ENCODE peak calls at places on chromosomes 11 and 22, in six cellular contexts. L is activated CD8-positive, alpha-beta memory T cell treated with anti-CD3 and anti-CD28 coated beads, Interleukin-2, amount 50 U/mL, for 48 hours; S is left lobe of liver; U is activated CD4-positive, CD25-positive, alpha-beta regulatory T cell; J is stimulated activated CD4-positive, alpha-beta T cell treated with anti-CD3 and anti-CD28 coated beads, Interleukin-2, amount 100 ng/mL, for 24 hours; D is AG09319. E is an unnamed sample.

GRCh38 chr11:120121914-120122473 is 15.9 kb downstream of the TRIM29 start:
- DNase-seq in L (no peak), S (no peak), U (no peak), J (no peak), D (no peak), E (no peak)

GRCh38 chr11:2846056-2846455 is 39.5 kb downstream of the CDKN1C start:
- DNase-seq in L (no peak), S (no peak), U (no peak), J (no peak), D (no peak), E (no peak)

GRCh38 chr22:42869888-42870480 is 12.9 kb upstream of the ARFGAP3 start:
- DNase-seq in L (no peak), S (no peak), U (no peak), J (no peak), D (no peak), E (no peak)

GRCh38 chr11:78290293-78291176 is 101.8 kb downstream of the USP35 start:
- DNase-seq in L (no peak), S (peak), U (no peak), J (no peak), D (peak), E (peak)

GRCh38 chr11:90391756-90392155 is 168.9 kb upstream of the CHORDC1 start:
- DNase-seq in L (no peak), S (no peak), U (no peak), J (no peak), D (no peak), E (no peak)

GRCh38 chr11:66834539-66834845 is 8.7 kb upstream of the RCE1 start:
- DNase-seq in L (no peak), S (no peak), U (no peak), J (no peak), D (no peak), E (no peak)

GRCh38 chr11:67396587-67397398 is 4.9 kb downstream of the PPP1CA start:
- DNase-seq in L (no peak), S (no peak), U (no peak), J (no peak), D (no peak), E (no peak)

GRCh38 chr11:44033856-44034255 is 13.9 kb upstream of the ACCSL start:
- DNase-seq in L (no peak), S (no peak), U (no peak), J (no peak), D (no peak), E (no peak)

GRCh38 chr11:75597636-75598035 is 35.6 kb downstream of the SERPINH1 start:
- DNase-seq in L (no peak), S (no peak), U (no peak), J (no peak), D (no peak), E (no peak)

GRCh38 chr11:21564813-21565212 is 628.1 kb upstream of the ANO5 start:
- DNase-seq in L (no peak), S (no peak), U (no peak), J (no peak), D (no peak), E (no peak)

GRCh38 chr22:27720860-27721259 is 80.7 kb downstream of the MN1 start:
- DNase-seq in L (no peak), S (no peak), U (no peak), J (no peak), D (peak), E (no peak)

GRCh38 chr11:73374130-73374529 is 2.1 kb upstream of the RELT start:
- DNase-seq in L (no peak), S (no peak), U (no peak), J (no peak), D (no peak), E (no peak)

GRCh38 chr11:69513196-69513595 is 31.7 kb downstream of the LINC01488 start:
- DNase-seq in L (no peak), S (no peak), U (no peak), J (no peak), D (no peak), E (no peak)

GRCh38 chr22:19494001-19494560 is 14.4 kb downstream of the CDC45 start:
- DNase-seq in L (no peak), S (no peak), U (no peak), J (no peak), D (no peak), E (no peak)

GRCh38 chr11:64384981-64385952 is 26.3 kb downstream of the RPS6KA4 start:
- DNase-seq in L (no peak), S (no peak), U (no peak), J (no peak), D (no peak), E (no peak)

GRCh38 chr11:18295316-18295715 is 26.6 kb downstream of the HPS5 start:
- DNase-seq in L (no peak), S (no peak), U (no peak), J (no peak), D (no peak), E (no peak)

GRCh38 chr22:46053563-46054090 is 76.7 kb upstream of the WNT7B start:
- DNase-seq in L (peak), S (peak), U (no peak), J (peak), D (no peak), E (peak)

GRCh38 chr11:21927628-21928027 is 265.3 kb upstream of the ANO5 start:
- DNase-seq in L (no peak), S (no peak), U (no peak), J (no peak), D (no peak), E (no peak)

GRCh38 chr22:37454857-37455686 is 27.8 kb upstream of the ELFN2 start:
- DNase-seq in L (no peak), S (peak), U (no peak), J (no peak), D (no peak), E (no peak)

GRCh38 chr11:111422494-111423249 is 43.6 kb upstream of the POU2AF1 start:
- DNase-seq in L (peak), S (peak), U (peak), J (peak), D (no peak), E (peak)

GRCh38 chr11:117083011-117083940 is 15.0 kb downstream of the SIK3 start:
- DNase-seq in L (no peak), S (no peak), U (no peak), J (no peak), D (no peak), E (no peak)

GRCh38 chr11:61911124-61911700 is 6.2 kb downstream of the RAB3IL1 start:
- DNase-seq in L (no peak), S (no peak), U (no peak), J (no peak), D (no peak), E (no peak)

GRCh38 chr22:30647536-30647935 is 12.0 kb downstream of the SLC35E4 start:
- DNase-seq in L (no peak), S (no peak), U (no peak), J (no peak), D (no peak), E (no peak)

GRCh38 chr11:12239396-12240298 is 129.3 kb downstream of the MICAL2 start:
- DNase-seq in L (no peak), S (peak), U (no peak), J (no peak), D (no peak), E (no peak)

GRCh38 chr11:96332236-96332761 is 10.7 kb downstream of the MAML2 start:
- DNase-seq in L (no peak), S (no peak), U (no peak), J (no peak), D (no peak), E (no peak)

GRCh38 chr11:529740-530411 is 5.5 kb downstream of the HRAS start:
- DNase-seq in L (no peak), S (peak), U (no peak), J (no peak), D (no peak), E (no peak)

GRCh38 chr11:70399681-70400112 is 1.4 kb downstream of the CTTN start:
- DNase-seq in L (no peak), S (no peak), U (no peak), J (no peak), D (peak), E (no peak)

GRCh38 chr11:967995-968751 is 42.5 kb downstream of the AP2A2 start:
- DNase-seq in L (no peak), S (no peak), U (no peak), J (no peak), D (no peak), E (no peak)

GRCh38 chr22:41911292-41911611 is 3.6 kb downstream of the SHISA8 start:
- DNase-seq in L (no peak), S (no peak), U (no peak), J (no peak), D (no peak), E (no peak)

GRCh38 chr22:29298641-29299040 is 7.8 kb upstream of the GAS2L1 start:
- DNase-seq in L (no peak), S (no peak), U (no peak), J (no peak), D (no peak), E (no peak)

GRCh38 chr11:31995525-31996123 is 95.2 kb upstream of the RCN1 start:
- DNase-seq in L (no peak), S (no peak), U (no peak), J (no peak), D (peak), E (peak)

GRCh38 chr11:48088682-48089050 is 108.3 kb downstream of the PTPRJ start:
- DNase-seq in L (no peak), S (no peak), U (no peak), J (no peak), D (no peak), E (no peak)

GRCh38 chr11:98358551-98358950 is 662.2 kb upstream of the CNTN5 start:
- DNase-seq in L (no peak), S (no peak), U (no peak), J (no peak), D (no peak), E (no peak)

GRCh38 chr11:15136166-15136565 is 21.4 kb downstream of the INSC start:
- DNase-seq in L (no peak), S (no peak), U (no peak), J (no peak), D (no peak), E (no peak)

GRCh38 chr22:21106000-21106399 is 60.3 kb downstream of the LRRC74B start:
- DNase-seq in L (no peak), S (no peak), U (no peak), J (no peak), D (no peak), E (no peak)

GRCh38 chr11:20043992-20044391 is 116.3 kb downstream of the DBX1 start:
- DNase-seq in L (no peak), S (no peak), U (no peak), J (no peak), D (no peak), E (no peak)

GRCh38 chr11:78380615-78381029 is 37.0 kb downstream of the GAB2 start:
- DNase-seq in L (no peak), S (no peak), U (no peak), J (no peak), D (peak), E (no peak)

GRCh38 chr11:103584021-103584420 is 452.4 kb upstream of the DDI1 start:
- DNase-seq in L (no peak), S (no peak), U (no peak), J (no peak), D (no peak), E (no peak)

GRCh38 chr22:22605074-22605404 is 39.4 kb upstream of the GGTLC2 start:
- DNase-seq in L (no peak), S (no peak), U (no peak), J (no peak), D (no peak), E (no peak)